ENCODE peak calls at places on chromosomes 6 and 20, in four cellular contexts. R, D, K and O are unnamed samples.

GRCh38 chr6:37752718-37753117 is 55.0 kb upstream of the MDGA1 start:
- DNase-seq in R (no peak), K (no peak), D (no peak), O (no peak)

GRCh38 chr6:31836676-31837611 is 9.4 kb downstream of the HSPA1B start:
- DNase-seq in K (no peak), D (no peak), R (no peak), O (no peak)

GRCh38 chr6:16292432-16292831 is 54.0 kb downstream of the GMPR start:
- DNase-seq in D (no peak), R (no peak), K (no peak), O (no peak)

GRCh38 chr20:56200456-56200855 is 48.1 kb upstream of the MC3R start:
- DNase-seq in R (no peak), D (no peak), K (no peak), O (no peak)

GRCh38 chr20:19938421-19938787 is 78.8 kb upstream of the NAA20 start:
- DNase-seq in D (no peak), R (no peak), K (no peak), O (no peak)

GRCh38 chr6:20236344-20236743 is 24.1 kb upstream of the MBOAT1 start:
- DNase-seq in R (no peak), K (no peak), D (no peak), O (no peak)

GRCh38 chr6:89433637-89434499 is 916 bp downstream of the ANKRD6 start:
- DNase-seq in K (no peak), D (peak), R (peak), O (peak)

GRCh38 chr6:43248791-43249190 is 5.5 kb downstream of the TTBK1 start:
- DNase-seq in D (no peak), K (no peak), R (no peak), O (no peak)

GRCh38 chr6:156563710-156564109 is 213.5 kb upstream of the ARID1B start:
- DNase-seq in K (no peak), R (no peak), D (no peak), O (no peak)

GRCh38 chr6:85436408-85436807 is 13.5 kb upstream of the NT5E start:
- DNase-seq in D (no peak), K (no peak), R (no peak), O (no peak)

GRCh38 chr6:122717350-122717749 is 62.2 kb upstream of the FABP7 start:
- DNase-seq in D (no peak), R (no peak), K (no peak), O (no peak)

GRCh38 chr20:21396921-21397340 is 395 bp downstream of the NKX2-4 start:
- DNase-seq in R (no peak), K (no peak), D (peak), O (no peak)

GRCh38 chr20:39829255-39829654 is 859.8 kb downstream of the MAFB start:
- DNase-seq in R (no peak), K (no peak), D (no peak), O (no peak)

GRCh38 chr6:81754906-81755305 is 2.4 kb upstream of the TENT5A start:
- DNase-seq in R (no peak), D (no peak), K (no peak), O (no peak)

GRCh38 chr20:40286991-40287531 is 402.0 kb downstream of the MAFB start:
- DNase-seq in R (peak), D (peak), K (no peak), O (peak)

GRCh38 chr6:80182291-80182690 is 75.8 kb downstream of the BCKDHB start:
- DNase-seq in D (no peak), K (peak), R (no peak), O (no peak)

GRCh38 chr6:51608383-51608782 is 479.0 kb downstream of the PKHD1 start:
- DNase-seq in D (no peak), R (no peak), K (no peak), O (no peak)

DNA sequence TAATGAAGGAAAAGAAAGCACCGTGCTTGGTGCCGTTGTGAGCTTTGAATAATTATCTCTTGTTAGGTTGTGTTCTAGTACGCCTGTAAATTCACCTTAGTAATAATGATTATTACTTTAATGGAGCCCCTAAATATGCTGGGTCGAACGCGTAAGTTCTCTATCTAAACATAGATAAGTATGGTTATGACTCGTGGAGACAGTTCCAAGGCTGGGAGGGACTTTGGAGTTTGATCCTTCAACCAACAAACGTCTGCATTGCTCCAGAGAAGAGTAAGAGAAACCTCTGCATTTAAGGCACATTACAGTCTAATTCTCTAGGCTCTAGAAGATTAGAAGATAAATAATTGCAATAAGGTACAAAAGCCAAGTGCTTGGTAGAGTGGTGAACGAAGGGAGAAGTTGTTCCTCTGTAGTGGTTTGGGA is 514 bp downstream of the ACOT13 start:
- DNase-seq in K (no peak), R (no peak), D (no peak), O (no peak)
- TF ChIP-seq CTCF in K (no peak), R (no peak), D (no peak), O (no peak)

GRCh38 chr6:165118736-165119135 is 190.7 kb downstream of the C6orf118 start:
- DNase-seq in R (no peak), K (no peak), D (no peak), O (no peak)
- H3K4me3 ChIP-seq in R (no peak), K (no peak), D (no peak), O (no peak)

GRCh38 chr20:46089076-46089337 is 755 bp downstream of the NCOA5 start:
- DNase-seq in R (no peak), K (no peak), D (no peak), O (no peak)

GRCh38 chr20:46088409-46089075 is 1.2 kb downstream of the NCOA5 start:
- DNase-seq in D (no peak), R (no peak), K (no peak), O (no peak)

GRCh38 chr20:46090095-46090388 is 280 bp upstream of the NCOA5 start:
- DNase-seq in D (no peak), R (no peak), K (no peak), O (no peak)

GRCh38 chr20:46087161-46087560 is 2.6 kb downstream of the NCOA5 start:
- DNase-seq in D (no peak), R (no peak), K (no peak), O (no peak)

DNA sequence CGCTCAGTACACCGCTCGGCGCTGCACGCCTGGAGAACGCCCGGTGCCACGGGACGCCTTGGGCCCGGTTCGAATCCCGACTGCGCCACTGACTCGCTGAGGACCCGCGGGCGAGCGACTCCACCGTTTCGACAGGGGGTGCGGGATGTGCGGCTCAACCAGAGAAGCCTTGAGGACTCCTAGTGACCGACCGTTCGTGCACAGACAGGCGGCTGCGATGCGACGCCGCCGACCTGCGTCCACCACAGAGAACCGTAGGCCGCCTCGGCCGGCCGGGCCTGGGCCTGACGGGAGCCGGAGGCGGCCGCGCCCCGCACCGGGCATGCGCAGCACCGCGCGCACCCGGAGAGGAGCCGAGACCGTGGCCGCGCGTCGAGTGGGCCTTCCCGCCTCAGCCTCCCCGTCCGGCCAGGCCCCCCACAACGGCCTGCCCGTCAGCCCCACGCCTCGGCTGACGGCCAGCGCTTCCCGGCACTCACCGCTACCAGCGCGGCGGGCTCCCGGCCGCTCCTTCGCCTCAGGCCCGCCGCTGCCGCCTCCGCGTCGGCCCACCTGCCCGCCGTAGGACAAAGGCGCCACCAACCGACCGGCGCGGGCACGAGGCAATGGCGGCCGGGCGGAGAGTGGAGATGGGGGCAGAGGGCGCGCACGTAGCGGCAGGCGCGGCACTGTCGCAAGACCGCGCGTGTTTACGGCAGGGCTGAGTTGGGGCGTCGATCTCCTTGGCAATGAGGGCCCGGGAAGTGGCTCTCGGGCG is at the start of gene NCOA5:
- DNase-seq in D (peak), K (peak), R (peak), O (peak)
- H3K27ac ChIP-seq in D (peak), K (peak), R (peak), O (peak)

GRCh38 chr6:104003803-104004516 is 855.8 kb downstream of the HACE1 start:
- DNase-seq in D (no peak), K (no peak), R (no peak), O (no peak)
- TF ChIP-seq CTCF in D (no peak), K (no peak), R (no peak), O (no peak)

GRCh38 chr6:132392792-132393191 is 8.5 kb downstream of the MOXD1 start:
- DNase-seq in D (no peak), R (no peak), K (no peak), O (no peak)
- H3K4me3 ChIP-seq in D (no peak), R (no peak), K (no peak), O (no peak)